ENCODE peak calls at places on chromosomes 5 and 9, in four cellular contexts. One of them, this sample, is unnamed.

GRCh38 chr5:110002652-110003051 is 312.9 kb downstream of the MAN2A1 start:
- DNase-seq in COR-L47: no peak
- DNase-seq in caudate nucleus: no peak
- DNase-seq in posterior vena cava: no peak
- DNase-seq in this sample: no peak

GRCh38 chr5:88819332-88819999 is 63.5 kb downstream of the MEF2C start:
- DNase-seq in COR-L47: no peak
- DNase-seq in caudate nucleus: no peak
- DNase-seq in posterior vena cava: no peak
- DNase-seq in this sample: no peak

GRCh38 chr5:166595274-166595951 is 1696.0 kb upstream of the WWC1 start:
- DNase-seq in COR-L47: no peak
- DNase-seq in caudate nucleus: no peak
- DNase-seq in posterior vena cava: no peak
- DNase-seq in this sample: no peak

GRCh38 chr5:156851880-156852279 is 1.8 kb downstream of the PPP1R2B start:
- DNase-seq in COR-L47: no peak
- DNase-seq in caudate nucleus: no peak
- DNase-seq in posterior vena cava: no peak
- DNase-seq in this sample: no peak

GRCh38 chr5:30890377-30890776 is 303.1 kb upstream of the CDH6 start:
- DNase-seq in COR-L47: no peak
- DNase-seq in caudate nucleus: no peak
- DNase-seq in posterior vena cava: no peak
- DNase-seq in this sample: no peak

GRCh38 chr5:7717691-7718090 is 133.2 kb downstream of the CFAP90 start:
- DNase-seq in COR-L47: no peak
- DNase-seq in caudate nucleus: no peak
- DNase-seq in posterior vena cava: no peak
- DNase-seq in this sample: no peak

GRCh38 chr5:107514305-107514704 is 156.4 kb downstream of the EFNA5 start:
- DNase-seq in COR-L47: no peak
- DNase-seq in caudate nucleus: no peak
- DNase-seq in posterior vena cava: no peak
- DNase-seq in this sample: no peak

GRCh38 chr9:77598510-77598909 is 49.6 kb downstream of the GNA14 start:
- DNase-seq in COR-L47: peak; percentile 67
- DNase-seq in caudate nucleus: no peak
- DNase-seq in posterior vena cava: no peak
- DNase-seq in this sample: no peak

GRCh38 chr5:68287976-68288755 is 72.6 kb downstream of the PIK3R1 start:
- DNase-seq in COR-L47: no peak
- DNase-seq in caudate nucleus: peak; percentile 46
- DNase-seq in posterior vena cava: peak; percentile 87
- DNase-seq in this sample: peak; percentile 84

GRCh38 chr5:131536211-131536826 is 98.7 kb downstream of the RAPGEF6 start:
- DNase-seq in COR-L47: no peak
- DNase-seq in caudate nucleus: no peak
- DNase-seq in posterior vena cava: no peak
- DNase-seq in this sample: no peak

GRCh38 chr5:54736003-54736797 is 218.6 kb downstream of the SNX18 start:
- DNase-seq in COR-L47: no peak
- DNase-seq in caudate nucleus: no peak
- DNase-seq in posterior vena cava: no peak
- DNase-seq in this sample: no peak

GRCh38 chr9:116741106-116741740 is 54.1 kb downstream of the TRIM32 start:
- DNase-seq in COR-L47: no peak
- DNase-seq in caudate nucleus: no peak
- DNase-seq in posterior vena cava: no peak
- DNase-seq in this sample: no peak

GRCh38 chr9:107465467-107466451 is 23.8 kb downstream of the KLF4 start:
- DNase-seq in COR-L47: no peak
- DNase-seq in caudate nucleus: no peak
- DNase-seq in posterior vena cava: peak; percentile 94
- DNase-seq in this sample: peak; percentile 84

GRCh38 chr5:130874861-130875419 is 290.1 kb downstream of the HINT1 start:
- DNase-seq in COR-L47: no peak
- DNase-seq in caudate nucleus: no peak
- DNase-seq in posterior vena cava: no peak
- DNase-seq in this sample: no peak

GRCh38 chr9:16645970-16646369 is 224.5 kb downstream of the BNC2 start:
- DNase-seq in COR-L47: no peak
- DNase-seq in caudate nucleus: no peak
- DNase-seq in posterior vena cava: no peak
- DNase-seq in this sample: no peak

GRCh38 chr5:98470747-98471146 is 302.7 kb upstream of the RGMB start:
- DNase-seq in COR-L47: no peak
- DNase-seq in caudate nucleus: no peak
- DNase-seq in posterior vena cava: no peak
- DNase-seq in this sample: no peak

GRCh38 chr9:14880951-14881465 is 29.2 kb downstream of the FREM1 start:
- DNase-seq in COR-L47: no peak
- DNase-seq in caudate nucleus: no peak
- DNase-seq in posterior vena cava: no peak
- DNase-seq in this sample: no peak

GRCh38 chr5:159038907-159039306 is 60.8 kb downstream of the EBF1 start:
- DNase-seq in COR-L47: no peak
- DNase-seq in caudate nucleus: no peak
- DNase-seq in posterior vena cava: peak; percentile 81
- DNase-seq in this sample: peak; percentile 18

GRCh38 chr5:37841223-37841622 is 1.4 kb upstream of the GDNF start:
- DNase-seq in COR-L47: no peak
- DNase-seq in caudate nucleus: no peak
- DNase-seq in posterior vena cava: no peak
- DNase-seq in this sample: no peak

GRCh38 chr9:35757527-35758275 is 3.6 kb upstream of the MSMP start:
- DNase-seq in COR-L47: peak; percentile 40
- DNase-seq in caudate nucleus: no peak
- DNase-seq in posterior vena cava: no peak
- DNase-seq in this sample: no peak

GRCh38 chr5:129696636-129697035 is 51.3 kb upstream of the MINAR2 start:
- DNase-seq in COR-L47: no peak
- DNase-seq in caudate nucleus: no peak
- DNase-seq in posterior vena cava: no peak
- DNase-seq in this sample: no peak

GRCh38 chr5:68730220-68731010 is 363.4 kb upstream of the SLC30A5 start:
- DNase-seq in COR-L47: no peak
- DNase-seq in caudate nucleus: no peak
- DNase-seq in posterior vena cava: no peak
- DNase-seq in this sample: peak; percentile 40

GRCh38 chr5:132065351-132065937 is 5.0 kb downstream of the IL3 start:
- DNase-seq in COR-L47: peak; percentile 24
- DNase-seq in caudate nucleus: no peak
- DNase-seq in posterior vena cava: peak; percentile 83
- DNase-seq in this sample: peak; percentile 68

GRCh38 chr9:113558632-113559502 is 95.3 kb downstream of the RGS3 start:
- DNase-seq in COR-L47: peak; percentile 11
- DNase-seq in caudate nucleus: no peak
- DNase-seq in posterior vena cava: peak; percentile 93
- DNase-seq in this sample: peak; percentile 92

GRCh38 chr9:137301086-137301947 is 754 bp downstream of the NRARP start:
- DNase-seq in COR-L47: peak; percentile 41
- DNase-seq in caudate nucleus: no peak
- DNase-seq in posterior vena cava: no peak
- DNase-seq in this sample: peak; percentile 56

GRCh38 chr5:2746642-2747041 is 4.8 kb downstream of the IRX2 start:
- DNase-seq in COR-L47: no peak
- DNase-seq in caudate nucleus: no peak
- DNase-seq in posterior vena cava: no peak
- DNase-seq in this sample: no peak

GRCh38 chr5:81214848-81215247 is 18.3 kb upstream of the CKMT2 start:
- DNase-seq in COR-L47: no peak
- DNase-seq in caudate nucleus: no peak
- DNase-seq in posterior vena cava: no peak
- DNase-seq in this sample: no peak

GRCh38 chr5:132773601-132774355 is 3.3 kb downstream of the SEPTIN8 start:
- DNase-seq in COR-L47: no peak
- DNase-seq in caudate nucleus: no peak
- DNase-seq in posterior vena cava: peak; percentile 44
- DNase-seq in this sample: no peak

GRCh38 chr9:129988607-129989361 is 54.2 kb downstream of the FNBP1 start:
- DNase-seq in COR-L47: no peak
- DNase-seq in caudate nucleus: no peak
- DNase-seq in posterior vena cava: no peak
- DNase-seq in this sample: no peak

GRCh38 chr5:95857185-95857945 is 34.8 kb upstream of the GLRX start:
- DNase-seq in COR-L47: no peak
- DNase-seq in caudate nucleus: no peak
- DNase-seq in posterior vena cava: peak; percentile 94
- DNase-seq in this sample: peak; percentile 86

GRCh38 chr5:21895766-21896165 is 957.4 kb downstream of the CDH12 start:
- DNase-seq in COR-L47: no peak
- DNase-seq in caudate nucleus: no peak
- DNase-seq in posterior vena cava: no peak
- DNase-seq in this sample: no peak

GRCh38 chr9:81737871-81738507 is 48.6 kb upstream of the TLE1 start:
- DNase-seq in COR-L47: no peak
- DNase-seq in caudate nucleus: no peak
- DNase-seq in posterior vena cava: no peak
- DNase-seq in this sample: no peak

GRCh38 chr9:89175739-89176360 is 2.8 kb downstream of the SHC3 start:
- DNase-seq in COR-L47: no peak
- DNase-seq in caudate nucleus: no peak
- DNase-seq in posterior vena cava: no peak
- DNase-seq in this sample: no peak

GRCh38 chr9:22992781-22993180 is 546.2 kb downstream of the DMRTA1 start:
- DNase-seq in COR-L47: no peak
- DNase-seq in caudate nucleus: no peak
- DNase-seq in posterior vena cava: no peak
- DNase-seq in this sample: no peak

GRCh38 chr5:151772868-151773561 is 1.3 kb downstream of the G3BP1 start:
- DNase-seq in COR-L47: no peak
- DNase-seq in caudate nucleus: no peak
- DNase-seq in posterior vena cava: no peak
- DNase-seq in this sample: no peak

GRCh38 chr9:75964431-75964830 is 74.0 kb downstream of the PCSK5 start:
- DNase-seq in COR-L47: no peak
- DNase-seq in caudate nucleus: no peak
- DNase-seq in posterior vena cava: no peak
- DNase-seq in this sample: no peak

GRCh38 chr5:59547731-59548130 is 345.8 kb downstream of the PDE4D start:
- DNase-seq in COR-L47: no peak
- DNase-seq in caudate nucleus: no peak
- DNase-seq in posterior vena cava: no peak
- DNase-seq in this sample: no peak

GRCh38 chr5:169242849-169243186 is 58.1 kb downstream of the SLIT3 start:
- DNase-seq in COR-L47: no peak
- DNase-seq in caudate nucleus: no peak
- DNase-seq in posterior vena cava: no peak
- DNase-seq in this sample: no peak

GRCh38 chr9:29691758-29692407 is 2118.6 kb upstream of the C9orf72 start:
- DNase-seq in COR-L47: peak; percentile 21
- DNase-seq in caudate nucleus: no peak
- DNase-seq in posterior vena cava: no peak
- DNase-seq in this sample: no peak